ENCODE peak calls at places on chromosomes 7 and 10, in ten cellular contexts. E is RWPE1; D is kidney tubule cell; C is occipital lobe; H is GM23248; G is colonic mucosa; O is endothelial cell; I is stimulated activated CD4-positive, alpha-beta T cell treated with anti-CD3 and anti-CD28 coated beads, Interleukin-2, amount 100 ng/mL, for 48 hours; L is sciatic nerve; X is NCI-H774. A is an unnamed sample.

GRCh38 chr10:51186358-51186757 is 112.1 kb downstream of the PRKG1 start:
- DNase-seq in E (no peak), D (no peak), C (no peak), H (peak; percentile 27), G (no peak), O (no peak), I (no peak), L (no peak), X (no peak), A (no peak)

GRCh38 chr7:138017992-138018391 is 16.1 kb upstream of the CREB3L2 start:
- DNase-seq in E (no peak), D (no peak), C (no peak), H (no peak), G (no peak), O (no peak), I (no peak), L (no peak), X (no peak), A (no peak)

GRCh38 chr10:116127296-116127695 is 145.7 kb downstream of the GFRA1 start:
- DNase-seq in E (no peak), D (no peak), C (no peak), H (no peak), G (no peak), O (no peak), I (no peak), L (no peak), X (no peak), A (peak; percentile 89)

GRCh38 chr7:24877790-24878311 is 102.1 kb downstream of the OSBPL3 start:
- DNase-seq in E (no peak), D (peak; percentile 11), C (peak; percentile 37), H (peak; percentile 34), G (no peak), O (no peak), I (no peak), L (no peak), X (no peak), A (no peak)

GRCh38 chr7:1210979-1211608 is 21.6 kb upstream of the UNCX start:
- DNase-seq in E (no peak), D (no peak), C (no peak), H (peak; percentile 38), G (no peak), O (no peak), I (no peak), L (no peak), X (no peak), A (no peak)

GRCh38 chr10:126063353-126063791 is 167.0 kb downstream of the FANK1 start:
- DNase-seq in E (peak; percentile 79), D (peak; percentile 98), C (no peak), H (peak; percentile 88), G (no peak), O (no peak), I (no peak), L (no peak), X (no peak), A (no peak)

GRCh38 chr7:5448378-5449042 is 24.9 kb upstream of the TNRC18 start:
- DNase-seq in E (peak; percentile 82), D (no peak), C (no peak), H (no peak), G (no peak), O (no peak), I (no peak), L (no peak), X (no peak), A (no peak)

GRCh38 chr7:158361326-158361946 is 226.2 kb downstream of the PTPRN2 start:
- DNase-seq in E (no peak), D (no peak), C (no peak), H (no peak), G (no peak), O (no peak), I (no peak), L (no peak), X (no peak), A (no peak)

GRCh38 chr7:94434031-94434430 is 39.3 kb downstream of the COL1A2 start:
- DNase-seq in E (no peak), D (no peak), C (no peak), H (peak; percentile 83), G (no peak), O (no peak), I (no peak), L (no peak), X (no peak), A (no peak)

GRCh38 chr7:102152672-102153585 is 133.7 kb upstream of the SH2B2 start:
- DNase-seq in E (peak; percentile 98), D (peak; percentile 93), C (no peak), H (peak; percentile 19), G (peak; percentile 59), O (peak; percentile 19), I (no peak), L (no peak), X (no peak), A (no peak)

GRCh38 chr10:132229834-132230556 is 43.2 kb downstream of the DPYSL4 start:
- DNase-seq in E (no peak), D (no peak), C (no peak), H (no peak), G (peak; percentile 51), O (no peak), I (no peak), L (no peak), X (no peak), A (no peak)

GRCh38 chr10:51468424-51468823 is 231.0 kb downstream of the CSTF2T start:
- DNase-seq in E (no peak), D (peak; percentile 22), C (no peak), H (peak; percentile 13), G (no peak), O (no peak), I (no peak), L (no peak), X (peak; percentile 12), A (no peak)

GRCh38 chr7:6422926-6423632 is 24.7 kb downstream of the DAGLB start:
- DNase-seq in E (no peak), D (no peak), C (no peak), H (no peak), G (no peak), O (no peak), I (no peak), L (no peak), X (no peak), A (no peak)

GRCh38 chr10:94194256-94194655 is 168.5 kb downstream of the NOC3L start:
- DNase-seq in E (peak; percentile 53), D (peak; percentile 77), C (no peak), H (peak; percentile 80), G (no peak), O (no peak), I (no peak), L (no peak), X (no peak), A (no peak)

GRCh38 chr10:3720228-3721019 is 64.6 kb downstream of the KLF6 start:
- DNase-seq in E (peak; percentile 71), D (peak; percentile 22), C (no peak), H (peak; percentile 94), G (no peak), O (no peak), I (no peak), L (no peak), X (no peak), A (peak; percentile 86)

GRCh38 chr7:80284848-80285247 is 150.2 kb downstream of the GNAI1 start:
- DNase-seq in E (peak; percentile 17), D (peak; percentile 39), C (no peak), H (peak; percentile 89), G (no peak), O (no peak), I (no peak), L (no peak), X (no peak), A (no peak)

GRCh38 chr7:45984386-45985295 is 63.6 kb upstream of the IGFBP3 start:
- DNase-seq in E (no peak), D (peak; percentile 64), C (no peak), H (no peak), G (no peak), O (no peak), I (no peak), L (no peak), X (no peak), A (peak; percentile 66)

GRCh38 chr10:88898727-88899126 is 18.7 kb downstream of the STAMBPL1 start:
- DNase-seq in E (no peak), D (no peak), C (no peak), H (no peak), G (no peak), O (no peak), I (no peak), L (no peak), X (no peak), A (no peak)

GRCh38 chr10:8057636-8058273 is 3.3 kb downstream of the GATA3 start:
- DNase-seq in E (no peak), D (no peak), C (no peak), H (no peak), G (no peak), O (no peak), I (no peak), L (no peak), X (no peak), A (no peak)

GRCh38 chr10:2099321-2099720 is 362.0 kb upstream of the ADARB2 start:
- DNase-seq in E (no peak), D (no peak), C (no peak), H (no peak), G (no peak), O (no peak), I (no peak), L (no peak), X (no peak), A (peak; percentile 24)

A was measured in esophagus muscularis mucosa.